ENCODE peak calls at places on chromosomes 11 and 22, in nine cellular contexts. Y is HL-60; B is CD8-positive, alpha-beta memory T cell; P is tibial nerve; Z is lower lobe of right lung; G is heart right ventricle; Q is cardiac muscle cell; A is upper lobe of right lung; K is A549. X is an unnamed sample.

GRCh38 chr22:22870577-22871398 is 16.8 kb upstream of the IGLL5 start:
- DNase-seq in B (no peak), Z (no peak), A (no peak), Y (no peak), Q (no peak), G (no peak), P (no peak), K (no peak), X (no peak)

GRCh38 chr11:62421996-62422395 is 3.2 kb downstream of the SCGB1A1 start:
- DNase-seq in Z (no peak), G (no peak), A (no peak), Y (no peak), K (no peak), B (no peak), Q (no peak), P (no peak), X (no peak)

GRCh38 chr11:120108154-120108784 is 29.6 kb downstream of the TRIM29 start:
- DNase-seq in B (peak; percentile 23), P (peak; percentile 76), G (peak; percentile 71), K (peak; percentile 84), Q (peak; percentile 85), Y (peak; percentile 58), A (peak; percentile 78), Z (peak; percentile 76), X (peak; percentile 44)

GRCh38 chr22:36327922-36328551 is 59.7 kb downstream of the MYH9 start:
- DNase-seq in G (no peak), Y (no peak), Q (peak; percentile 79), P (no peak), B (no peak), Z (no peak), K (no peak), A (no peak), X (peak; percentile 76)

GRCh38 chr11:31804439-31805036 is 6.6 kb downstream of the PAX6 start:
- DNase-seq in Q (no peak), Z (no peak), Y (peak; percentile 36), B (no peak), G (no peak), P (peak; percentile 4), A (no peak), K (no peak), X (no peak)

GRCh38 chr11:6333112-6333511 is 12.8 kb upstream of the CAVIN3 start:
- DNase-seq in Q (no peak), Z (no peak), Y (no peak), G (no peak), A (no peak), P (no peak), B (no peak), K (no peak), X (no peak)

GRCh38 chr22:38465673-38466490 is 2.0 kb upstream of the KDELR3 start:
- DNase-seq in K (no peak), P (no peak), A (peak; percentile 41), Q (no peak), G (no peak), Y (no peak), Z (peak; percentile 37), B (no peak), X (no peak)

GRCh38 chr11:112478806-112479205 is 218.1 kb upstream of the PLET1 start:
- DNase-seq in Y (no peak), Z (no peak), Q (no peak), P (no peak), B (no peak), A (no peak), K (no peak), G (no peak), X (no peak)

GRCh38 chr22:30541979-30542810 is 4.3 kb downstream of the SEC14L6 start:
- DNase-seq in A (peak; percentile 75), Y (no peak), B (no peak), P (no peak), Z (peak; percentile 57), K (no peak), G (no peak), Q (peak; percentile 56), X (no peak)

GRCh38 chr11:102007567-102008437 is 39.4 kb upstream of the CFAP300 start:
- DNase-seq in Q (peak; percentile 65), B (peak; percentile 33), K (peak; percentile 25), A (no peak), P (no peak), Y (no peak), G (no peak), Z (no peak), X (no peak)

GRCh38 chr11:122656073-122656630 is 630 bp downstream of the UBASH3B start:
- DNase-seq in Q (peak; percentile 74), A (peak; percentile 82), Y (peak; percentile 23), G (peak; percentile 49), K (peak; percentile 56), B (peak; percentile 39), Z (peak; percentile 75), P (peak; percentile 11), X (peak; percentile 56)

GRCh38 chr11:75342966-75343870 is 8.2 kb downstream of the ARRB1 start:
- DNase-seq in Q (no peak), P (no peak), B (no peak), G (no peak), Y (peak; percentile 56), A (peak; percentile 84), K (peak; percentile 76), Z (peak; percentile 85), X (no peak)

GRCh38 chr11:31825453-31826391 is 14.6 kb upstream of the PAX6 start:
- DNase-seq in G (no peak), A (no peak), Y (no peak), P (no peak), Z (no peak), B (no peak), Q (no peak), K (no peak), X (no peak)

GRCh38 chr11:11027271-11027670 is 169.4 kb upstream of the ZBED5 start:
- DNase-seq in Y (no peak), B (no peak), P (no peak), A (no peak), Z (no peak), Q (no peak), G (no peak), K (no peak), X (no peak)

GRCh38 chr11:57698843-57699365 is 13.1 kb downstream of the MED19 start:
- DNase-seq in P (no peak), Z (no peak), K (no peak), Y (no peak), G (no peak), A (no peak), Q (no peak), B (no peak), X (no peak)

GRCh38 chr22:38347944-38348750 is 30.9 kb upstream of the CSNK1E start:
- DNase-seq in Y (no peak), K (no peak), B (no peak), P (no peak), Z (no peak), Q (no peak), A (peak; percentile 43), G (no peak), X (peak; percentile 11)

GRCh38 chr11:70313945-70314344 is 43.5 kb downstream of the PPFIA1 start:
- DNase-seq in Q (no peak), G (no peak), Y (peak; percentile 15), B (no peak), P (no peak), Z (no peak), K (no peak), A (no peak), X (no peak)
- H3K4me3 ChIP-seq in Q (no peak overlapping the region), G (no peak overlapping the region), Y (peak overlapping the region; percentile 53), B (no peak overlapping the region), P (no peak overlapping the region), Z (peak overlapping the region; percentile 30), K (no peak overlapping the region), A (peak overlapping the region; percentile 26), X (no peak overlapping the region)

GRCh38 chr11:110059706-110060430 is 33.3 kb upstream of the ZC3H12C start:
- DNase-seq in K (no peak), P (no peak), Y (no peak), B (no peak), Z (no peak), G (no peak), A (no peak), Q (no peak), X (no peak)
- H3K27ac ChIP-seq in K (no peak overlapping the region), P (peak overlapping the region; percentile 26), Y (no peak overlapping the region), B (no peak overlapping the region), Z (no peak overlapping the region), G (no peak overlapping the region), A (no peak overlapping the region), Q (no peak overlapping the region), X (no peak overlapping the region)

GRCh38 chr22:19882446-19883381 is 28.0 kb upstream of the GNB1L start:
- DNase-seq in G (no peak), P (no peak), K (no peak), A (peak; percentile 44), Z (peak; percentile 25), Y (no peak), B (no peak), Q (no peak), X (peak; percentile 13)

GRCh38 chr22:19879248-19879575 is 24.5 kb upstream of the GNB1L start:
- DNase-seq in B (no peak), P (no peak), Y (no peak), K (no peak), A (peak; percentile 48), G (no peak), Q (no peak), Z (peak; percentile 44), X (no peak)

GRCh38 chr22:19879651-19879995 is 24.9 kb upstream of the GNB1L start:
- DNase-seq in G (no peak), Z (peak; percentile 39), A (no peak), Y (no peak), P (no peak), Q (no peak), K (no peak), B (no peak), X (no peak)

GRCh38 chr22:19879996-19880785 is 25.5 kb upstream of the GNB1L start:
- DNase-seq in Z (peak; percentile 30), Q (no peak), K (no peak), G (no peak), B (no peak), A (peak; percentile 58), Y (no peak), P (no peak), X (peak; percentile 12)

DNA sequence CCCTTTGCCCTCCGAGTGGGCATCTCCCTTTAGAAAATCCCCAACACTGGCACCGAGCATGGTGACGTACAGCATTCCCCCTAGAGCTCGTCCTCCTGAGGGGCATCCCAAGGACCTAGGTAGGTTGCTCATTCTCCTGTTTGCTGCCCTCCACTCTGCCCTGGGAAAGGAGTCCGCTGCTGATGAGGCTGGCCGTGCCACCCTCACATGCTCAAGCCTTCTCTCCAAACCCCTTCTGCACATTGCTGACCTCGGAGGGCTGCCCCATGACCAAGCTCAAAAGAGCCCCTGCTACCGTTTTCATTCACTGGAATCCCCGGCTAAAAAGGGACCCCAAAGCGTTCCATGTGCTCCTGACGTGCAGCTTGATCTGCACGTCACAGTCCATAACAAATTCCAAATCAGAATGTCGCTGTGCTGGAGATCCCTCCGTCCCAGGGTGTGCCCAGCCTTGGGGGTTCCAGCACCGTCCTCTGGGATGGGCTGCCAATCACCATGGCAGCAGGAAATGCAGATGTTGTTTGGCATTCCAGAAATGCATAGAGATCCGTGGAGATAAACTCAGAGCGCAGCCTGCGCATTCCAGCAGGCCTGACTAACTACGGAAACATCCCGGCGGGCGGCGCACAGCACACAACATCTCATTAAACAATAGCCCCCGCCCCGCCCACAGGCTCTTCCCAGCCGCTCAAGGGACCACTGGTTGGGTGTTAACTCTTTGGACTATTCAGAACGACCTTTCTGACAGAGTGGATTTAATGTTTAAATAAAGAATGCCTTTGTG is 26.3 kb upstream of the GNB1L start:
- DNase-seq in B (no peak), Y (no peak), A (peak; percentile 67), P (peak; percentile 38), G (no peak), Z (peak; percentile 72), K (peak; percentile 97), Q (peak; percentile 56), X (peak; percentile 51)
- H3K4me3 ChIP-seq in B (no peak overlapping the region), Y (no peak overlapping the region), A (no peak overlapping the region), P (peak overlapping the region; percentile 5), G (no peak overlapping the region), Z (no peak overlapping the region), K (peak overlapping the region; percentile 36), Q (no peak overlapping the region), X (no peak overlapping the region)

GRCh38 chr11:92324890-92325289 is 100.3 kb downstream of the FAT3 start:
- DNase-seq in P (no peak), A (no peak), Z (no peak), Y (no peak), B (no peak), K (no peak), G (no peak), Q (no peak), X (no peak)
- H3K27ac ChIP-seq in P (no peak overlapping the region), A (no peak overlapping the region), Z (no peak overlapping the region), Y (no peak overlapping the region), B (no peak overlapping the region), K (no peak overlapping the region), G (no peak overlapping the region), Q (no peak overlapping the region), X (no peak overlapping the region)